ENCODE peak calls at places on chromosomes 16 and 17, in six cellular contexts. M is AG04450, Q is fibroblast of pulmonary artery, S is AG09309, C is left ventricle myocardium inferior, G is choroid plexus epithelial cell. D is an unnamed sample.

GRCh38 chr16:54930034-54930938 is at the start of gene IRX5:
- DNase-seq in M (no peak), S (peak; percentile 94), Q (peak; percentile 96), C (peak; percentile 91), G (peak; percentile 96), D (peak; percentile 94)

GRCh38 chr17:3860939-3861338 is 14.9 kb upstream of the NCBP3 start:
- DNase-seq in C (no peak), S (no peak), Q (no peak), M (no peak), G (no peak), D (no peak)

GRCh38 chr17:56359518-56359917 is 206.2 kb downstream of the ANKFN1 start:
- DNase-seq in M (no peak), G (no peak), Q (no peak), C (no peak), S (no peak), D (no peak)

GRCh38 chr17:47955497-47956461 is 1.9 kb downstream of the PRR15L start:
- DNase-seq in M (no peak), G (peak; percentile 34), C (no peak), Q (no peak), S (no peak), D (no peak)

GRCh38 chr17:31789707-31790505 is 69.1 kb downstream of the COPRS start:
- DNase-seq in G (no peak), Q (no peak), S (no peak), M (no peak), C (no peak), D (no peak)

GRCh38 chr16:69089091-69089912 is 16.2 kb upstream of the HAS3 start:
- DNase-seq in G (peak; percentile 41), Q (no peak), C (no peak), S (no peak), M (no peak), D (no peak)

GRCh38 chr17:47808036-47808829 is 13.4 kb downstream of the OSBPL7 start:
- DNase-seq in S (no peak), M (no peak), G (no peak), C (no peak), Q (no peak), D (no peak)

GRCh38 chr16:53600076-53600475 is 97.1 kb upstream of the AKTIP start:
- DNase-seq in M (no peak), S (peak; percentile 29), C (no peak), G (peak; percentile 3), Q (no peak), D (peak; percentile 20)

GRCh38 chr17:15963670-15964110 is 18.8 kb downstream of the ADORA2B start:
- DNase-seq in C (no peak), Q (peak; percentile 74), S (no peak), M (no peak), G (peak; percentile 74), D (peak; percentile 83)

GRCh38 chr17:63516910-63517824 is 6.0 kb upstream of the KCNH6 start:
- DNase-seq in G (peak; percentile 26), S (no peak), M (peak; percentile 21), C (no peak), Q (peak; percentile 18), D (peak; percentile 66)

GRCh38 chr17:34173221-34173620 is 81.9 kb upstream of the CCL2 start:
- DNase-seq in Q (peak; percentile 75), G (peak; percentile 16), M (peak; percentile 55), C (no peak), S (peak; percentile 20), D (peak; percentile 91)

GRCh38 chr16:64952177-64952576 is 169.7 kb downstream of the CDH11 start:
- DNase-seq in M (peak; percentile 75), Q (peak; percentile 80), C (no peak), G (peak; percentile 96), S (peak; percentile 70), D (peak; percentile 91)

GRCh38 chr17:64150237-64151015 is 20.5 kb upstream of the ERN1 start:
- DNase-seq in C (no peak), G (peak; percentile 16), Q (peak; percentile 57), S (no peak), M (no peak), D (no peak)

GRCh38 chr16:11263737-11264136 is 5.4 kb downstream of the TNP2 start:
- DNase-seq in Q (no peak), S (no peak), M (no peak), G (no peak), C (no peak), D (no peak)

GRCh38 chr17:41223821-41224220 is 2.6 kb upstream of the KRTAP9-2 start:
- DNase-seq in Q (peak; percentile 20), G (no peak), M (no peak), S (peak; percentile 10), C (no peak), D (peak; percentile 4)

GRCh38 chr17:31484821-31485220 is 93.3 kb downstream of the RAB11FIP4 start:
- DNase-seq in Q (no peak), S (no peak), G (no peak), M (no peak), C (no peak), D (no peak)

GRCh38 chr17:31392856-31393748 is 1.6 kb downstream of the RAB11FIP4 start:
- DNase-seq in G (no peak), S (no peak), C (no peak), M (no peak), Q (no peak), D (no peak)

GRCh38 chr17:20997711-20998570 is 44.9 kb downstream of the USP22 start:
- DNase-seq in M (no peak), C (no peak), Q (no peak), G (no peak), S (no peak), D (no peak)

GRCh38 chr17:26765860-26766709 is 527.8 kb upstream of the WSB1 start:
- DNase-seq in C (no peak), S (no peak), Q (no peak), M (no peak), G (no peak), D (no peak)

GRCh38 chr16:87846705-87847466 is 22.4 kb downstream of the SLC7A5 start:
- DNase-seq in G (no peak), C (no peak), M (no peak), Q (no peak), S (no peak), D (no peak)
- TF ChIP-seq CTCF in G (no peak), C (no peak), M (no peak), Q (no peak), S (no peak), D (no peak)

DNA sequence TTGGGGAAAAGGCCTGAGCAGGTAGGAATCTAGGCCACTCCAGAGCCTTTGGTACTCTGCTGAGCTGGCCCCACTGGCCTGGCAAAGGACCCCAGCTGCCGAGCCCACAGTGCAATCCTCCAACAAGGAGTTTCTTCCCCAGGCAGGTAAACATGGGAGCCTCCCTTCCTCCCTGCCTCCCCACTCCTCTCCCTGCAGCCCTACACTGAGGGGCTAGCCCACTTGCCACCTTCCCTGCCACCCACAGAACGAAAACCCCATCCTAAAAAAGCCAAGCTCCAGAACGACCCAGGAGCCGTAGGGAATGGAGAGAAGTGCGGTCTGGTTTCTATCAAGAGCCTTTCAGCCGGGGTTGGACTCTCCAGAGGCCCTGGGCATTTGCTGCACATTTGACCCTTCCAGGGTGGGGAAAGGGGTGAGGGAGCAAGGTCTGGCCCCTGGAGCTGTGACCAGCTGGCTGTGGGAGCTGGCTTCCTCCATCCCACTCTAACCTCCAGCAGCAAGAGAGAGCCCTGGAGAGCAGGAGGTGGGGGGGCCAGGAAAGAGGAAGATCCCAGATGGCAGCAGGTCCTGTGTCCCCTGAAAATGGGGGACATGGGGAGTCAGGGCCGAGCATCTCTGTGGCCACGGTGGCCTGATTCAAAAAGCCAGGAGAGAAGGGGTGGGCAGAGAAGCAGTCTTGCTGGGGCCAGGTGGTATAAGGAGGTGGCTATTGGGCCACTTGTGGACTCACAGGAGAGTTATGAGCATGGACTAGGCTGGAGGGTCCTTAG is 1.3 kb downstream of the HID1 start:
- DNase-seq in M (no peak), Q (no peak), G (no peak), C (no peak), S (no peak), D (no peak)
- H3K4me3 ChIP-seq in M (no peak overlapping the region), Q (no peak overlapping the region), G (no peak overlapping the region), C (peak overlapping the region; percentile 86), S (no peak overlapping the region), D (no peak overlapping the region)

DNA sequence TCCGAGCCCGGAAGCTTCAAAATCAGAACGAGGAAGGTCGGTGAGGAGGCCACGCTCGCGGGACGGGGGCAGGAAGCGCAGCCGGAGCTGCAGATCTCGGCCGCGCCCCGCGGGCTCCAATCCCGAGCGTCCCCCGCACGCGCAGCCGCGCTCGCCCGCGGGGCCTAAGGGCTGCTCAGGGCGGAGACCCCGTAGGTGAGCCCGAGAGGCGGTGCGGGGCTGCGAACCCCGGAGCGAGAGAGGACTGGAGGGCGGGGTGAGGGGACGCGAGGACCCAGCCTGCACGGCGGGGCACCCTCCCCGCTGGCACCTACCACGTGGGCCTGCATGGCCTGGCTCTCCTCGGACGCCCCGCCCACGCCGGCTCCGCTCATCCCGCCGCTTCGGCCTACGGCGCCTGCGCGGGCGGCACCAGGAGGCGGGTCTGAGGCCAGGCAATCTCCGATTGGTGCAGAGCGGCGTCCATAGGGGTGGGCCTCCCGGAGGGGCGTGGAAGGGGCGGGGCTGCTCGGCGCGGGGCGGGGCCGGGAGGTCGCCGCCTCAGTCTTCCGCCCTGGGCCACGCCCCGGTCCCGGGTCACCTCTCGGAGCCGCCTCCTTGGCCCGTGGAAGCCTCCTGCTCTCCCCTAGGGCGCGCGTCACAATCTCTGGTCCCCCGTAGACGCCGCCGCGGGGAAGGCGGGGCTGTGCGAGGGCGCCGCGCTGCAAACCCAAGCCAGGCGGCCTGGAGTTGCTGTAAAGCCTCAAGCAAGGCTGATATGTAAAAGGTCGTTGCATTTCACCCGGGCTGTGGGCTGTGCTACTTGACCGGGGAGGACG is 27.8 kb upstream of the METRNL start:
- DNase-seq in Q (peak; percentile 97), C (peak; percentile 97), S (peak; percentile 82), G (peak; percentile 98), M (peak; percentile 88), D (peak; percentile 95)
- TF ChIP-seq CTCF in Q (no peak), C (peak; percentile 22), S (no peak), G (no peak), M (no peak), D (no peak)

DNA sequence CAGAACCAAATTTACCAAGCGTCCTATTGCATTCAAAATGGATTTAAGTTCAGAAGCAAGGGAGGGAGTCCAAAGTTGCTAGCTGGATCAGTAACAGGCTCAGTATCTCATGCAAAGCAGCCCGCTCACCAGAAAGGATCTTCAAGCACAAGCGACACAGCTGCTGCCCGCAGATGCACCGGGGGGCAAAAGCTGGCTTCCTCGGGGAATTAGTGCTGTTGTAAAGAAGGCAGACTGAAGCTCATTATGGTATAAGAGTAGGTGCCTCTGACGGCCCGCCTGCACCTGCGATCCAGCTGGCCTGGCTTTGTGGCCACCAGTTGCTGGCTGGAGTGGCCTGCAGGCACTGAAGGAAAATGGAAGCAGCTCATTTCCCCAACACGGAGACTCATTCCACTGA is 128.4 kb upstream of the RCVRN start:
- DNase-seq in M (no peak), C (no peak), Q (no peak), G (no peak), S (no peak), D (no peak)
- H3K4me3 ChIP-seq in M (no peak overlapping the region), C (peak overlapping the region; percentile 64), Q (no peak overlapping the region), G (no peak overlapping the region), S (no peak overlapping the region), D (no peak overlapping the region)

GRCh38 chr17:17837380-17837821 is 615 bp upstream of the SREBF1 start:
- DNase-seq in S (no peak), M (no peak), C (no peak), G (peak; percentile 80), Q (peak; percentile 92), D (peak; percentile 95)
- TF ChIP-seq CTCF in S (no peak), M (no peak), C (peak; percentile 26), G (no peak), Q (no peak), D (no peak)

DNA sequence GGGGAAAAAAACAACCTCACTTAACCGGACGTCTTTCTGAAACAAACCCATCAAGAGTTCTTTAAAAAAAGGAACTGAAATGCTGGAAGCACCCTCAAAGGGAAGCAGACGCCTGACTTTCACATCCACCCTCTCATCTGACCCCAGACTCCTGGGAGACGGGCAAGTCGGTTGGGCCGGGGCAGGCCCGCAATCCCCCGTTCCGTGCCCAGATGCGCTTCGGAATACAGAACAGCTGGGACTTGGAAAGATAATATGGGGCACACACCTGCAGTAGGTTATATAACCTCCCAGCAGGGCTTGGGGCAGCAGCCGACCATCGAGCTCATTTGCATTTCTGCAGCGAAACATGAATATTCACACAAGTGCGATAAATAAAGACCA is 3.7 kb downstream of the ARHGAP27 start:
- DNase-seq in Q (no peak), C (no peak), G (no peak), M (no peak), S (no peak), D (no peak)
- H3K4me3 ChIP-seq in Q (no peak overlapping the region), C (peak overlapping the region; percentile 36), G (no peak overlapping the region), M (no peak overlapping the region), S (no peak overlapping the region), D (no peak overlapping the region)

D was measured in fibroblast of mammary gland.